ENCODE peak calls at places on chromosome 12, in ten cellular contexts. One of them, this sample, is unnamed.

GRCh38 chr12:19946549-19946948 is 421.8 kb upstream of the PDE3A start:
- DNase-seq in GM10248: no peak
- DNase-seq in NCI-H510A treated with DMSO at 0.1 percent for 48 hours: peak; percentile 24
- DNase-seq in AG08396: peak; percentile 81
- DNase-seq in iPS-NIHi11: no peak
- DNase-seq in NCI-H1436: no peak
- DNase-seq in CD8-positive, alpha-beta T cell: no peak
- DNase-seq in lung: no peak
- DNase-seq in choroid plexus epithelial cell: peak; percentile 98
- DNase-seq in T-helper 2 cell: no peak
- DNase-seq in this sample: peak; percentile 51

GRCh38 chr12:68121143-68121542 is 38.4 kb downstream of the IFNG start:
- DNase-seq in GM10248: no peak
- DNase-seq in NCI-H510A treated with DMSO at 0.1 percent for 48 hours: no peak
- DNase-seq in AG08396: no peak
- DNase-seq in iPS-NIHi11: no peak
- DNase-seq in NCI-H1436: no peak
- DNase-seq in CD8-positive, alpha-beta T cell: no peak
- DNase-seq in lung: no peak
- DNase-seq in choroid plexus epithelial cell: no peak
- DNase-seq in T-helper 2 cell: no peak
- DNase-seq in this sample: no peak

GRCh38 chr12:64610660-64611429 is 550 bp downstream of the RASSF3 start:
- DNase-seq in GM10248: peak; percentile 83
- DNase-seq in NCI-H510A treated with DMSO at 0.1 percent for 48 hours: peak; percentile 64
- DNase-seq in AG08396: peak; percentile 77
- DNase-seq in iPS-NIHi11: peak; percentile 86
- DNase-seq in NCI-H1436: peak; percentile 9
- DNase-seq in CD8-positive, alpha-beta T cell: peak; percentile 70
- DNase-seq in lung: peak; percentile 67
- DNase-seq in choroid plexus epithelial cell: peak; percentile 60
- DNase-seq in T-helper 2 cell: peak; percentile 59
- DNase-seq in this sample: peak; percentile 78

GRCh38 chr12:52655251-52655650 is 3.2 kb upstream of the KRT2 start:
- DNase-seq in GM10248: no peak
- DNase-seq in NCI-H510A treated with DMSO at 0.1 percent for 48 hours: no peak
- DNase-seq in AG08396: no peak
- DNase-seq in iPS-NIHi11: peak; percentile 22
- DNase-seq in NCI-H1436: no peak
- DNase-seq in CD8-positive, alpha-beta T cell: no peak
- DNase-seq in lung: no peak
- DNase-seq in choroid plexus epithelial cell: no peak
- DNase-seq in T-helper 2 cell: no peak
- DNase-seq in this sample: no peak

GRCh38 chr12:131005161-131006035 is 51.7 kb downstream of the ADGRD1 start:
- DNase-seq in GM10248: no peak
- DNase-seq in NCI-H510A treated with DMSO at 0.1 percent for 48 hours: no peak
- DNase-seq in AG08396: no peak
- DNase-seq in iPS-NIHi11: no peak
- DNase-seq in NCI-H1436: no peak
- DNase-seq in CD8-positive, alpha-beta T cell: no peak
- DNase-seq in lung: no peak
- DNase-seq in choroid plexus epithelial cell: no peak
- DNase-seq in T-helper 2 cell: no peak
- DNase-seq in this sample: no peak

GRCh38 chr12:91344408-91344807 is 161.8 kb upstream of the DCN start:
- DNase-seq in GM10248: no peak
- DNase-seq in NCI-H510A treated with DMSO at 0.1 percent for 48 hours: no peak
- DNase-seq in AG08396: no peak
- DNase-seq in iPS-NIHi11: no peak
- DNase-seq in NCI-H1436: no peak
- DNase-seq in CD8-positive, alpha-beta T cell: no peak
- DNase-seq in lung: no peak
- DNase-seq in choroid plexus epithelial cell: no peak
- DNase-seq in T-helper 2 cell: no peak
- DNase-seq in this sample: no peak

GRCh38 chr12:14910090-14910915 is 24.6 kb upstream of the MGP start:
- DNase-seq in GM10248: no peak
- DNase-seq in NCI-H510A treated with DMSO at 0.1 percent for 48 hours: no peak
- DNase-seq in AG08396: no peak
- DNase-seq in iPS-NIHi11: no peak
- DNase-seq in NCI-H1436: no peak
- DNase-seq in CD8-positive, alpha-beta T cell: no peak
- DNase-seq in lung: no peak
- DNase-seq in choroid plexus epithelial cell: peak; percentile 57
- DNase-seq in T-helper 2 cell: no peak
- DNase-seq in this sample: no peak

GRCh38 chr12:78359530-78359929 is 505.0 kb upstream of the SYT1 start:
- DNase-seq in GM10248: no peak
- DNase-seq in NCI-H510A treated with DMSO at 0.1 percent for 48 hours: no peak
- DNase-seq in AG08396: peak; percentile 20
- DNase-seq in iPS-NIHi11: no peak
- DNase-seq in NCI-H1436: no peak
- DNase-seq in CD8-positive, alpha-beta T cell: no peak
- DNase-seq in lung: no peak
- DNase-seq in choroid plexus epithelial cell: peak; percentile 55
- DNase-seq in T-helper 2 cell: no peak
- DNase-seq in this sample: no peak

GRCh38 chr12:64820593-64820992 is 3.9 kb upstream of the TBC1D30 start:
- DNase-seq in GM10248: no peak
- DNase-seq in NCI-H510A treated with DMSO at 0.1 percent for 48 hours: no peak
- DNase-seq in AG08396: no peak
- DNase-seq in iPS-NIHi11: no peak
- DNase-seq in NCI-H1436: no peak
- DNase-seq in CD8-positive, alpha-beta T cell: no peak
- DNase-seq in lung: no peak
- DNase-seq in choroid plexus epithelial cell: no peak
- DNase-seq in T-helper 2 cell: no peak
- DNase-seq in this sample: no peak

GRCh38 chr12:93530358-93530757 is 42.1 kb upstream of the SOCS2 start:
- DNase-seq in GM10248: no peak
- DNase-seq in NCI-H510A treated with DMSO at 0.1 percent for 48 hours: no peak
- DNase-seq in AG08396: no peak
- DNase-seq in iPS-NIHi11: no peak
- DNase-seq in NCI-H1436: no peak
- DNase-seq in CD8-positive, alpha-beta T cell: no peak
- DNase-seq in lung: no peak
- DNase-seq in choroid plexus epithelial cell: peak; percentile 58
- DNase-seq in T-helper 2 cell: no peak
- DNase-seq in this sample: no peak

GRCh38 chr12:118063567-118064391 is 2.8 kb upstream of the WSB2 start:
- DNase-seq in GM10248: no peak
- DNase-seq in NCI-H510A treated with DMSO at 0.1 percent for 48 hours: no peak
- DNase-seq in AG08396: peak; percentile 13
- DNase-seq in iPS-NIHi11: no peak
- DNase-seq in NCI-H1436: no peak
- DNase-seq in CD8-positive, alpha-beta T cell: no peak
- DNase-seq in lung: no peak
- DNase-seq in choroid plexus epithelial cell: peak; percentile 37
- DNase-seq in T-helper 2 cell: no peak
- DNase-seq in this sample: no peak

GRCh38 chr12:98490491-98491453 is 24.6 kb upstream of the TMPO start:
- DNase-seq in GM10248: peak; percentile 70
- DNase-seq in NCI-H510A treated with DMSO at 0.1 percent for 48 hours: peak; percentile 77
- DNase-seq in AG08396: peak; percentile 75
- DNase-seq in iPS-NIHi11: peak; percentile 73
- DNase-seq in NCI-H1436: peak; percentile 85
- DNase-seq in CD8-positive, alpha-beta T cell: peak; percentile 86
- DNase-seq in lung: peak; percentile 87
- DNase-seq in choroid plexus epithelial cell: peak; percentile 88
- DNase-seq in T-helper 2 cell: peak; percentile 75
- DNase-seq in this sample: peak; percentile 94

GRCh38 chr12:84502907-84503787 is 409.5 kb downstream of the SLC6A15 start:
- DNase-seq in GM10248: peak; percentile 13
- DNase-seq in NCI-H510A treated with DMSO at 0.1 percent for 48 hours: peak; percentile 43
- DNase-seq in AG08396: peak; percentile 62
- DNase-seq in iPS-NIHi11: peak; percentile 82
- DNase-seq in NCI-H1436: peak; percentile 9
- DNase-seq in CD8-positive, alpha-beta T cell: no peak
- DNase-seq in lung: peak; percentile 47
- DNase-seq in choroid plexus epithelial cell: peak; percentile 87
- DNase-seq in T-helper 2 cell: no peak
- DNase-seq in this sample: peak; percentile 63

GRCh38 chr12:74169607-74170006 is 368.0 kb upstream of the ATXN7L3B start:
- DNase-seq in GM10248: no peak
- DNase-seq in NCI-H510A treated with DMSO at 0.1 percent for 48 hours: no peak
- DNase-seq in AG08396: no peak
- DNase-seq in iPS-NIHi11: no peak
- DNase-seq in NCI-H1436: no peak
- DNase-seq in CD8-positive, alpha-beta T cell: no peak
- DNase-seq in lung: no peak
- DNase-seq in choroid plexus epithelial cell: no peak
- DNase-seq in T-helper 2 cell: no peak
- DNase-seq in this sample: no peak